ENCODE peak calls at places on chromosomes 1 and 21, in nine cellular contexts. M is IMR-90, X is A549, C is hepatocyte, V is OCI-LY7, U is PC-3, B is fibroblast of lung, F is DND-41, I is endothelial cell of umbilical vein. S is an unnamed sample.

GRCh38 chr1:150695561-150695960 is 1.4 kb downstream of the GOLPH3L start:
- DNase-seq in X (no peak), B (peak; percentile 5), V (no peak), U (peak; percentile 5), C (no peak), F (no peak), I (peak; percentile 31), M (peak; percentile 12), S (no peak)

GRCh38 chr1:109151146-109151545 is 37.2 kb downstream of the ELAPOR1 start:
- DNase-seq in B (peak; percentile 72), I (peak; percentile 57), X (no peak), F (no peak), M (peak; percentile 74), V (no peak), U (peak; percentile 55), C (peak; percentile 56), S (peak; percentile 85)

GRCh38 chr1:171897304-171897703 is 56.0 kb downstream of the DNM3 start:
- DNase-seq in U (no peak), V (no peak), B (no peak), M (no peak), C (no peak), X (no peak), F (no peak), I (no peak), S (no peak)

GRCh38 chr1:210371916-210372315 is 43.2 kb downstream of the HHAT start:
- DNase-seq in B (no peak), C (no peak), X (no peak), M (no peak), U (no peak), I (no peak), V (no peak), F (no peak), S (no peak)

GRCh38 chr1:34396042-34396441 is 219.3 kb downstream of the C1orf94 start:
- DNase-seq in M (no peak), C (no peak), X (no peak), B (no peak), F (no peak), I (no peak), V (no peak), U (no peak), S (no peak)

GRCh38 chr21:45589686-45590245 is 47.5 kb upstream of the SLC19A1 start:
- DNase-seq in V (no peak), X (no peak), M (no peak), I (no peak), U (no peak), B (no peak), C (no peak), F (no peak), S (no peak)

GRCh38 chr1:26582836-26583460 is 53.4 kb downstream of the RPS6KA1 start:
- DNase-seq in M (peak; percentile 76), C (no peak), X (no peak), F (no peak), V (no peak), I (no peak), B (peak; percentile 74), U (peak; percentile 79), S (peak; percentile 90)

GRCh38 chr1:222976453-222976852 is 161.6 kb downstream of the DISP1 start:
- DNase-seq in U (no peak), I (no peak), B (peak; percentile 40), C (no peak), V (no peak), M (no peak), X (no peak), F (no peak), S (peak; percentile 83)

GRCh38 chr1:65527211-65527610 is 106.7 kb downstream of the LEPR start:
- DNase-seq in M (peak; percentile 41), F (no peak), X (no peak), B (peak; percentile 80), U (peak; percentile 23), V (no peak), I (peak; percentile 90), C (no peak), S (peak; percentile 75)

GRCh38 chr1:171433451-171433850 is 51.9 kb upstream of the PRRC2C start:
- DNase-seq in F (no peak), M (peak; percentile 70), C (no peak), V (no peak), I (no peak), B (peak; percentile 95), X (peak; percentile 23), U (peak; percentile 96), S (peak; percentile 21)

GRCh38 chr1:171226757-171227370 is 21.4 kb upstream of the FMO1 start:
- DNase-seq in U (peak; percentile 83), F (peak; percentile 45), X (peak; percentile 43), B (peak; percentile 69), M (peak; percentile 80), V (peak; percentile 73), C (peak; percentile 83), I (peak; percentile 57), S (no peak)

GRCh38 chr1:189131576-189131975 is 1346.1 kb downstream of the BRINP3 start:
- DNase-seq in M (no peak), V (no peak), I (no peak), B (peak; percentile 9), U (peak; percentile 6), C (no peak), X (no peak), F (no peak), S (no peak)

GRCh38 chr1:13763991-13764390 is 64.0 kb downstream of the PRDM2 start:
- DNase-seq in X (no peak), V (no peak), F (no peak), C (no peak), I (no peak), B (no peak), U (no peak), M (no peak), S (no peak)

GRCh38 chr1:81165963-81166362 is 634.8 kb upstream of the ADGRL2 start:
- DNase-seq in X (no peak), C (no peak), B (no peak), M (peak; percentile 58), U (peak; percentile 26), I (peak; percentile 12), V (no peak), F (no peak), S (no peak)

GRCh38 chr1:229553621-229554120 is 4.8 kb downstream of the ABCB10 start:
- DNase-seq in C (no peak), U (no peak), M (no peak), V (no peak), F (no peak), B (no peak), X (no peak), I (no peak), S (no peak)

GRCh38 chr1:229556551-229556950 is 2.0 kb downstream of the ABCB10 start:
- DNase-seq in C (peak; percentile 25), V (no peak), U (no peak), I (no peak), M (no peak), B (no peak), X (no peak), F (no peak), S (peak; percentile 67)

GRCh38 chr1:229552732-229553131 is 5.8 kb downstream of the ABCB10 start:
- DNase-seq in U (no peak), M (no peak), C (no peak), B (no peak), V (no peak), F (no peak), X (no peak), I (no peak), S (no peak)

GRCh38 chr1:229557214-229557850 is 1.2 kb downstream of the ABCB10 start:
- DNase-seq in X (no peak), B (peak; percentile 18), V (peak; percentile 56), U (peak; percentile 32), I (peak; percentile 19), M (peak; percentile 34), C (peak; percentile 29), F (peak; percentile 25), S (no peak)

GRCh38 chr1:229554886-229555621 is 3.5 kb downstream of the ABCB10 start:
- DNase-seq in I (no peak), F (peak; percentile 16), M (no peak), V (no peak), U (no peak), C (no peak), X (no peak), B (no peak), S (peak; percentile 47)
- H3K4me2 ChIP-seq in I (no peak overlapping the region), F (peak overlapping the region; percentile 29), M (peak overlapping the region; percentile 24), V (no peak overlapping the region), U (no peak overlapping the region), C (peak overlapping the region; percentile 93), X (no peak overlapping the region), B (no peak overlapping the region), S (no peak overlapping the region)

DNA sequence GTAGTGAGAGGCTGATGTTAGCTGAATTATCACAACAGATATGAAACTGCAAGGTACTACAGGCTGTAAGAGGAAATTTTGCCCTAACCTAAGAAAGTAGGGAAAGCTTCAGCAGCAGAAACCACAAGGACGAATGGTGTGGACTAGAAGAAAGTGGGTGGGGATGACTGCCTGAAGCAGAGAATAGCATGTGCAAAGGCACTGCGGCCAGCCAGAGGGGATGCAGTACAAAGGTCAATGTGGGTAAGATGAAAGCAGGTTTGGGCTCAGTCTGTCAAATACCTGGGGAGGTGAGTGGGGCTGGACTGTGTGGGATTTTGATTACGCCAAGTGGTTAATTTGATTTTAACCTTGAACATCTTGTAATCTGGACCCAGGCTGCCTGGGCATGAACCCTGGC is 199.3 kb upstream of the GALNT2 start:
- DNase-seq in F (no peak), V (no peak), C (no peak), U (no peak), X (no peak), B (no peak), M (no peak), I (no peak), S (no peak)
- TF ChIP-seq CTCF in F (no peak), V (no peak), C (no peak), U (no peak), X (no peak), B (no peak), M (no peak), I (no peak), S (no peak)

DNA sequence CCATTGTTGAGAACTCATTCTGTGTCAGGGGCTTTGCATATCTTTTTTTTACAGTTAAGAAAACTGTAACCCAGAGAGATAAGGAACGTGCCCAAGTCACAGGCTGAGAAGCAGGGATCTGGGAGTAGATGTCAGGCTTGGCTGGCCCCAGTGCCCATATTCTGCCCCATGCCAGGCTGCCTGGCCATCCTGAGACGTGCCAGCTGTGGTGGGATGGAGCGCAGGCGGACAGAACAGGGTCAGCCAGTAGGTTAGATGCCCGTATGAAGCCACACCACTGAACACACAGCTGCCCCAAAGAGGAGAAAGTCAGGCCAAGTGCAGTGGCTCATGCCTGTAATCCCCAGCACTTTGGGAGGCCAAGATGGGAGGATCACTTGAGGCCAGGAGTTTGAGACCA is 55.9 kb downstream of the SLC66A1 start:
- DNase-seq in B (no peak), I (no peak), X (no peak), U (no peak), V (no peak), F (no peak), C (no peak), M (no peak), S (no peak)
- H3K4me2 ChIP-seq in B (no peak overlapping the region), I (no peak overlapping the region), X (no peak overlapping the region), U (no peak overlapping the region), V (no peak overlapping the region), F (no peak overlapping the region), C (no peak overlapping the region), M (no peak overlapping the region), S (no peak overlapping the region)

DNA sequence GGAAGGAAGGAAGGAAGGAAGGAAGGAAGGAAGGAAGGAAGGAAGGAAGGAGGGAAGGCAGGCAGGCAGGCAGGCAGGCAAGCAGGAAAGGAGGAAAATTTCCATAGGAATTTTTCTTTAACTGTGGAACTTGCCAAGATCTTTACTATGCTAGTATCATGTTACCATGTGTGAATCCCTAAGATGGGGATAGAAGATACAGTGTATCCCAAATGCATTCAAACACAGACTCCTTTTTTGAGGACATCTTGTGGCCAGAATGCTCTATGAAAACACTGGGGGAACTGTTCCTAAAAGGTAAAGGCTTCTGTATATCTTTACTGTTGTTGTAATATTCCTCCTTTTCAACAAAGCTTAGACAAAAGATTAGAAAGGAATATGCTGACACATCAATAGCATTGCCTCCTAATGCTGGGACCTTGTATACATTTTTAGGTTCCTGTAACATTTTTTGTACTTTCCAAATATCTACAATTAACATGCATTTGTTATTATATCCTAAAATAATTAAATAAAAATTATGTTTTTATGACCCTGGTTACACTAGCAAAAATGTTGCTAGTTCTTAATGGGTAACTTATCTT is 20.6 kb downstream of the CCDC190 start:
- DNase-seq in M (peak; percentile 32), U (no peak), B (no peak), C (no peak), V (no peak), X (no peak), F (no peak), I (no peak), S (no peak)
- TF ChIP-seq CTCF in M (no peak), U (peak; percentile 9), B (no peak), C (peak; percentile 15), V (no peak), X (no peak), F (no peak), I (no peak), S (no peak)

S was measured in osteoblast.